ENCODE peak calls at places on chromosome 2, in seven cellular contexts. K, M, H, N, W, G and S are unnamed samples. For H3K4me1, the result is how much of the 10 kb centered on the place peaks cover.

GRCh38 chr2:119389615-119390306 is 23.0 kb downstream of the DBI start:
- DNase-seq in M (peak), W (peak), G (peak), H (peak), N (no peak), K (no peak), S (no peak)

GRCh38 chr2:106839849-106840595 is 45.9 kb downstream of the ST6GAL2 start:
- DNase-seq in K (no peak), M (no peak), G (peak), H (no peak), N (no peak), W (no peak), S (no peak)

GRCh38 chr2:36672199-36672598 is 24.3 kb upstream of the VIT start:
- DNase-seq in K (no peak), N (no peak), W (no peak), M (peak), H (no peak), G (no peak), S (peak)

GRCh38 chr2:221335106-221335505 is 237.0 kb downstream of the EPHA4 start:
- DNase-seq in H (no peak), M (no peak), K (no peak), W (no peak), N (no peak), G (no peak), S (no peak)

GRCh38 chr2:122851972-122852531 is 1096.6 kb downstream of the TSN start:
- DNase-seq in W (no peak), H (no peak), K (no peak), N (no peak), G (no peak), M (peak), S (no peak)

GRCh38 chr2:66559672-66560071 is 124.7 kb downstream of the MEIS1 start:
- DNase-seq in H (no peak), M (no peak), W (no peak), N (no peak), K (no peak), G (no peak), S (no peak)

GRCh38 chr2:61905372-61906186 is at the start of gene COMMD1:
- DNase-seq in W (peak), M (peak), K (peak), H (peak), G (peak), N (peak), S (peak)

GRCh38 chr2:223251656-223252229 is 199.8 kb downstream of the KCNE4 start:
- DNase-seq in K (no peak), N (no peak), H (no peak), M (no peak), G (no peak), W (no peak), S (no peak)

GRCh38 chr2:136019304-136019703 is 33.9 kb upstream of the DARS1 start:
- DNase-seq in H (no peak), W (no peak), G (no peak), K (no peak), M (no peak), N (no peak), S (no peak)

GRCh38 chr2:241321033-241321432 is 5.3 kb downstream of the SEPTIN2 start:
- DNase-seq in M (no peak), G (no peak), H (no peak), N (no peak), K (no peak), W (no peak), S (no peak)
- H3K4me1 ChIP-seq in M (under half), G (half or more), H (half or more), N (half or more), K (under half), W (under half), S (half or more)

GRCh38 chr2:55010149-55010591 is 40.1 kb downstream of the RTN4 start:
- DNase-seq in G (peak), H (no peak), N (peak), K (peak), W (peak), M (peak), S (no peak)
- H3K4me1 ChIP-seq in G (half or more), H (half or more), N (half or more), K (under half), W (under half), M (half or more), S (under half)

DNA sequence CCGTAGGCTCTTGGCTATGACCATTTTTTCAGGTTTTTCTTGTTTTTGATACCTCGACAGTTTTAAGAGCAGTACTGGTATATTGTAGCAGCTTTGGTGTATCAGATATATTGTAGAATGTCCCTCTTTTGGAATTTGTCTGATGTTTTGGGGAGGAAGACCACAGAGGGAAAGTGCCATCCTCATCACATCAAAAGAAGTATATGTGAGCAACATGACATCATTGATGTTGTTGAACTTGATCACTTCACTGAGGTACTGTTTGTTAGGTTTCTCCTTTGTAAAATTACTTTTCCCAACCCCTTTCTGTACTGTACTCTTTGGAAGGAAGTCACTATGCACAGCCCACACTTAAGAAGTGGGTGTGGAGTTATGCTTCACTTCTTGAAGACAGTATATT is 41.0 kb downstream of the EML4 start:
- DNase-seq in M (no peak), G (no peak), K (no peak), N (no peak), H (no peak), W (no peak), S (no peak)
- H3K4me1 ChIP-seq in M (under half), G (under half), K (under half), N (under half), H (under half), W (under half), S (under half)

GRCh38 chr2:240538031-240538780 is 19.6 kb downstream of the ANKMY1 start:
- DNase-seq in G (no peak), M (no peak), N (no peak), W (no peak), H (no peak), K (no peak), S (no peak)
- H3K4me1 ChIP-seq in G (under half), M (under half), N (under half), W (under half), H (under half), K (under half), S (under half)

GRCh38 chr2:216115224-216115582 is 6.1 kb downstream of the XRCC5 start:
- DNase-seq in N (no peak), G (no peak), H (no peak), M (peak), K (no peak), W (no peak), S (no peak)
- H3K4me1 ChIP-seq in N (under half), G (under half), H (half or more), M (under half), K (half or more), W (under half), S (under half)

DNA sequence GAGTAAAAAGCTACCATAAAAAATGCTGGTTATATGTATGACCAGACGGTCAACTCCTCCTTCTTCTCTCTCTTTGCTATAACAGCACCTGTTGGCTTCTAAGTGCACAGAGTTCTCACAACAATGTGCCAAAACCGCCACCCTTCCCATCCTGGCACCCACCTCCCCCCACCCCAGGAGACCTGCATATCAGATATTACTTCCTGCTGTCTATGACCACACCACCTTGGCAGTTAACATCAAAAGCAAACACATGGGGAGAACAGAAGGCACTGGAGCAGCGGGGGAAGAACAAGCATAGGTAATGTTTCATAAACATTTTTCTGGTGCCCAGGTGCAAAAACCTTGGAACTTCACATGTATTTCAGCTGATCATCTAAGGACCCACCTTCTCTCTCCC is 15.5 kb downstream of the SPRED2 start:
- DNase-seq in N (no peak), H (no peak), M (no peak), K (no peak), G (peak), W (no peak), S (no peak)
- H3K4me1 ChIP-seq in N (under half), H (half or more), M (under half), K (under half), G (half or more), W (under half), S (under half)

GRCh38 chr2:68251855-68252406 is 401 bp downstream of the PPP3R1 start:
- DNase-seq in M (peak), W (peak), N (peak), H (peak), G (peak), K (peak), S (peak)

GRCh38 chr2:68250196-68250595 is 2.1 kb downstream of the PPP3R1 start:
- DNase-seq in G (no peak), H (no peak), W (no peak), K (no peak), M (no peak), N (no peak), S (no peak)

GRCh38 chr2:68250652-68251186 is 1.6 kb downstream of the PPP3R1 start:
- DNase-seq in G (no peak), H (no peak), N (no peak), M (no peak), K (no peak), W (no peak), S (no peak)

GRCh38 chr2:68252407-68253210 is at the start of gene PPP3R1:
- DNase-seq in K (peak), G (peak), W (peak), H (peak), N (peak), M (peak), S (peak)

DNA sequence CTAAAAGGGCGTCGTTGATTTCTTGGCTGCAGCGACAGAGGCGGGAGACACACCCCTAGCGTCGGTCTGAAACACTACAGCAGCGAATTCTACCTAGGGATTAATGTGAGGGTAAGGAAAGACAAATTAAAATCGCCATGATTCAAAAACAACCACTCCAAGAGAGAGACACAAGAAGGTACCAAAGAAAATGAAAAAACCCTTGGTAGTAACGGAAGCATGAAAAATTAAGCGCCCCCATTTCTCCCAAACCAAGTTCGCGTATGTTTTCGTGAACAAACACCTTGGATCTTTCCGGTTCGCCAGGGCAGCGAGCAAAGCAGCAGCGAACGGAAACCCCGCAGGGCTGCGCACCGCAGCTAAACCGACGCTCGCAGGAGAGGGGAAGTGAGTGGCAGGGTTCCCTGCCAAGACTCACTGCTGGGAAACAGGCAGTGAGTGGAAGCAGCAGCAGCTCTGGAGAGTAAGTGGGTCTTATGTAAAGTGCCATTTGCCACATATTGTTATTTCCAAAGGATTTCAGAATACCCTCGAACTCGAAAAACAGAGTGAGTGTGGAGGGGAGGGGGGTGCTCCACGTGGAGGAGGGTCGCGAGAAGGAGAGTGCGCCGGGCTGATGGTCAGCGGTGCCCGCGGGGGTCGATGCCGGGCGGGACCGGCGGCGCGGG is 1.0 kb downstream of the PPP3R1 start:
- DNase-seq in M (peak), K (peak), H (peak), N (peak), W (peak), G (peak), S (peak)
- H3K4me1 ChIP-seq in M (under half), K (half or more), H (half or more), N (under half), W (under half), G (under half), S (under half)

GRCh38 chr2:218829868-218830451 is 1.6 kb downstream of the PRKAG3 start:
- DNase-seq in M (no peak), H (peak), W (peak), G (no peak), K (no peak), N (no peak), S (no peak)
- H3K4me1 ChIP-seq in M (under half), H (under half), W (under half), G (under half), K (under half), N (under half), S (under half)

DNA sequence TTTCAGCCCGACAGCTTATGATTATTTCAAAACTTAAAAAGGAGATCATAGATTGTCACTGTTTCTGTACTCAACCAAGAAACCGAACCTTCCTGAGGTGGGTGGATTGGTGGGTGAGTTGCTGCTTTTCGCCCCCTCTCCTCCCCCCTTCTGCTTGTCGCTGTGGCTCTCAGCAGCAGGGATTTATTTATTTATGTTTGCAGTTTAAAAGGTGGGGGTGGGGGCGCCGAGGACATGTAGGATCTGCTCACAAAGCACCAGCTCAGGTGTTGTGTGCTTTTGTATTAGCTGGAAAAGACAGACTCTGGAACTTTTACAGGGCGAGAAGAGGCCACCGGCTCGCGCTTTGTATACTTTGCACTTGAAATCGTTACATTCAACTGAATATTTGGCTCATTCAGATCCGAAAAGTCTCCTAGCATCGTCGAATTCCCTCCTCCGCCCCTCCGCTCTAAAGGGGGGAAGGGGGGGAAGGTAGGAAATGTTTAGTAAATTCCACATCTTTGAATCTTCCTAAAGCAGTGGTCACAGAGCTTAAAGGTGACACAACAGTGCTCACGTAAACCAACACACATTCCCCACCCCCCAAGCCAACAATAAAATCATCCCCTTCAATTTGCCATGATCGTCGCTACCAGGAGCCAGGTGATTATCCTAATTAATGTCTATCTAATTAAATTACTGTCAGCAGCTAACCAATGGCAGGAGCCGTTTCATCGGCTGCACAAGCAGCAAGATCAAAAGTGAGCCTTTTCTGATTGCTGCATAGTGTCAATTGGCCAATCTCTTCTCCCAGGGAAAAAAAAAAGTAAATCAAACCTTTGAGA is 417 bp upstream of the TBR1 start:
- DNase-seq in W (no peak), N (no peak), K (no peak), H (no peak), M (no peak), G (no peak), S (no peak)
- H3K4me1 ChIP-seq in W (under half), N (under half), K (under half), H (half or more), M (under half), G (under half), S (under half)

GRCh38 chr2:134240061-134240460 is 13.8 kb upstream of the MGAT5 start:
- DNase-seq in G (no peak), H (no peak), N (no peak), W (no peak), K (no peak), M (no peak), S (no peak)

GRCh38 chr2:134244587-134244986 is 9.3 kb upstream of the MGAT5 start:
- DNase-seq in M (no peak), G (no peak), N (no peak), W (no peak), H (no peak), K (no peak), S (no peak)

GRCh38 chr2:134243244-134243643 is 10.6 kb upstream of the MGAT5 start:
- DNase-seq in K (no peak), W (no peak), H (no peak), G (no peak), M (no peak), N (no peak), S (no peak)

GRCh38 chr2:134244091-134244490 is 9.8 kb upstream of the MGAT5 start:
- DNase-seq in M (no peak), W (no peak), N (no peak), H (no peak), K (no peak), G (no peak), S (no peak)

GRCh38 chr2:134241911-134242310 is 12.0 kb upstream of the MGAT5 start:
- DNase-seq in N (no peak), H (no peak), K (no peak), M (no peak), G (no peak), W (no peak), S (no peak)
- H3K4me1 ChIP-seq in N (under half), H (half or more), K (under half), M (under half), G (under half), W (under half), S (under half)